ENCODE peak calls at places on chromosomes 13 and 19, in seven cellular contexts. One of them, this sample, is unnamed.

GRCh38 chr19:13057147-13057572 is 45.5 kb downstream of the LYL1 start:
- DNase-seq in cardiac fibroblast: no peak
- DNase-seq in upper lobe of right lung: no peak
- DNase-seq in CD4-positive, alpha-beta T cell: no peak
- DNase-seq in pancreas: no peak
- DNase-seq in mesothelial cell of epicardium: no peak
- DNase-seq in A549: no peak
- DNase-seq in this sample: no peak

GRCh38 chr19:46972301-46972700 is 47.3 kb upstream of the NPAS1 start:
- DNase-seq in A549: no peak
- DNase-seq in upper lobe of right lung: no peak
- DNase-seq in CD4-positive, alpha-beta T cell: no peak
- DNase-seq in mesothelial cell of epicardium: no peak
- DNase-seq in pancreas: no peak
- DNase-seq in cardiac fibroblast: peak
- DNase-seq in this sample: no peak

GRCh38 chr13:75489502-75490263 is 7.7 kb upstream of the TBC1D4 start:
- DNase-seq in A549: no peak
- DNase-seq in pancreas: no peak
- DNase-seq in CD4-positive, alpha-beta T cell: no peak
- DNase-seq in mesothelial cell of epicardium: no peak
- DNase-seq in upper lobe of right lung: peak
- DNase-seq in cardiac fibroblast: peak
- DNase-seq in this sample: no peak

GRCh38 chr13:107900775-107901174 is 314.6 kb downstream of the LIG4 start:
- DNase-seq in mesothelial cell of epicardium: no peak
- DNase-seq in pancreas: no peak
- DNase-seq in upper lobe of right lung: no peak
- DNase-seq in cardiac fibroblast: peak
- DNase-seq in A549: no peak
- DNase-seq in CD4-positive, alpha-beta T cell: no peak
- DNase-seq in this sample: no peak

GRCh38 chr13:31663880-31664585 is 75.3 kb upstream of the RXFP2 start:
- DNase-seq in mesothelial cell of epicardium: no peak
- DNase-seq in upper lobe of right lung: no peak
- DNase-seq in cardiac fibroblast: no peak
- DNase-seq in A549: no peak
- DNase-seq in pancreas: no peak
- DNase-seq in CD4-positive, alpha-beta T cell: no peak
- DNase-seq in this sample: no peak

GRCh38 chr19:6744381-6745288 is 5.2 kb downstream of the TRIP10 start:
- DNase-seq in A549: peak
- DNase-seq in mesothelial cell of epicardium: peak
- DNase-seq in CD4-positive, alpha-beta T cell: no peak
- DNase-seq in cardiac fibroblast: peak
- DNase-seq in pancreas: peak
- DNase-seq in upper lobe of right lung: peak
- DNase-seq in this sample: no peak

GRCh38 chr13:76885203-76886004 is 801 bp downstream of the KCTD12 start:
- DNase-seq in pancreas: peak
- DNase-seq in cardiac fibroblast: peak
- DNase-seq in A549: peak
- DNase-seq in CD4-positive, alpha-beta T cell: peak
- DNase-seq in mesothelial cell of epicardium: peak
- DNase-seq in upper lobe of right lung: peak
- DNase-seq in this sample: peak

GRCh38 chr13:49437705-49438104 is 6.2 kb downstream of the CAB39L start:
- DNase-seq in CD4-positive, alpha-beta T cell: no peak
- DNase-seq in upper lobe of right lung: no peak
- DNase-seq in A549: no peak
- DNase-seq in mesothelial cell of epicardium: no peak
- DNase-seq in pancreas: no peak
- DNase-seq in cardiac fibroblast: no peak
- DNase-seq in this sample: no peak

GRCh38 chr13:101919541-101920306 is 467.2 kb downstream of the ITGBL1 start:
- DNase-seq in CD4-positive, alpha-beta T cell: no peak
- DNase-seq in upper lobe of right lung: no peak
- DNase-seq in mesothelial cell of epicardium: peak
- DNase-seq in cardiac fibroblast: peak
- DNase-seq in A549: no peak
- DNase-seq in pancreas: no peak
- DNase-seq in this sample: no peak

GRCh38 chr19:50510700-50511068 is 307 bp downstream of the JOSD2 start:
- DNase-seq in upper lobe of right lung: no peak
- DNase-seq in mesothelial cell of epicardium: no peak
- DNase-seq in cardiac fibroblast: no peak
- DNase-seq in pancreas: no peak
- DNase-seq in A549: no peak
- DNase-seq in CD4-positive, alpha-beta T cell: no peak
- DNase-seq in this sample: no peak

GRCh38 chr13:67123165-67123564 is 107.0 kb downstream of the PCDH9 start:
- DNase-seq in upper lobe of right lung: no peak
- DNase-seq in cardiac fibroblast: no peak
- DNase-seq in A549: no peak
- DNase-seq in mesothelial cell of epicardium: no peak
- DNase-seq in pancreas: no peak
- DNase-seq in CD4-positive, alpha-beta T cell: no peak
- DNase-seq in this sample: no peak

GRCh38 chr19:31109626-31110025 is 239.6 kb downstream of the TSHZ3 start:
- DNase-seq in CD4-positive, alpha-beta T cell: no peak
- DNase-seq in mesothelial cell of epicardium: no peak
- DNase-seq in pancreas: no peak
- DNase-seq in cardiac fibroblast: no peak
- DNase-seq in A549: no peak
- DNase-seq in upper lobe of right lung: no peak
- DNase-seq in this sample: no peak

GRCh38 chr19:14059093-14059480 is 2.8 kb downstream of the PALM3 start:
- DNase-seq in pancreas: no peak
- DNase-seq in upper lobe of right lung: peak
- DNase-seq in A549: no peak
- DNase-seq in cardiac fibroblast: no peak
- DNase-seq in CD4-positive, alpha-beta T cell: no peak
- DNase-seq in mesothelial cell of epicardium: no peak
- DNase-seq in this sample: no peak

GRCh38 chr13:95704510-95704909 is 27.6 kb downstream of the DNAJC3 start:
- DNase-seq in pancreas: no peak
- DNase-seq in cardiac fibroblast: no peak
- DNase-seq in mesothelial cell of epicardium: no peak
- DNase-seq in CD4-positive, alpha-beta T cell: no peak
- DNase-seq in A549: peak
- DNase-seq in upper lobe of right lung: no peak
- DNase-seq in this sample: no peak

GRCh38 chr19:1510442-1510806 is 2.4 kb downstream of the ADAMTSL5 start:
- DNase-seq in upper lobe of right lung: no peak
- DNase-seq in CD4-positive, alpha-beta T cell: no peak
- DNase-seq in pancreas: peak
- DNase-seq in cardiac fibroblast: no peak
- DNase-seq in A549: no peak
- DNase-seq in mesothelial cell of epicardium: no peak
- DNase-seq in this sample: no peak

GRCh38 chr19:10173527-10173926 is 21.2 kb downstream of the DNMT1 start:
- DNase-seq in pancreas: no peak
- DNase-seq in CD4-positive, alpha-beta T cell: no peak
- DNase-seq in A549: no peak
- DNase-seq in cardiac fibroblast: peak
- DNase-seq in upper lobe of right lung: no peak
- DNase-seq in mesothelial cell of epicardium: no peak
- DNase-seq in this sample: no peak

GRCh38 chr13:48236528-48237353 is 3.7 kb downstream of the ITM2B start:
- DNase-seq in cardiac fibroblast: peak
- DNase-seq in pancreas: no peak
- DNase-seq in mesothelial cell of epicardium: no peak
- DNase-seq in upper lobe of right lung: no peak
- DNase-seq in CD4-positive, alpha-beta T cell: no peak
- DNase-seq in A549: no peak
- DNase-seq in this sample: no peak

GRCh38 chr13:98921786-98922185 is 56.1 kb downstream of the DOCK9 start:
- DNase-seq in cardiac fibroblast: no peak
- DNase-seq in upper lobe of right lung: no peak
- DNase-seq in pancreas: no peak
- DNase-seq in A549: no peak
- DNase-seq in mesothelial cell of epicardium: no peak
- DNase-seq in CD4-positive, alpha-beta T cell: no peak
- DNase-seq in this sample: no peak

GRCh38 chr19:37362733-37363132 is 8.2 kb upstream of the ZNF527 start:
- DNase-seq in cardiac fibroblast: no peak
- DNase-seq in A549: no peak
- DNase-seq in CD4-positive, alpha-beta T cell: no peak
- DNase-seq in mesothelial cell of epicardium: no peak
- DNase-seq in upper lobe of right lung: no peak
- DNase-seq in pancreas: no peak
- DNase-seq in this sample: no peak

GRCh38 chr13:51246411-51247298 is 24.5 kb downstream of the FAM124A start:
- DNase-seq in pancreas: no peak
- DNase-seq in upper lobe of right lung: no peak
- DNase-seq in mesothelial cell of epicardium: no peak
- DNase-seq in CD4-positive, alpha-beta T cell: no peak
- DNase-seq in A549: no peak
- DNase-seq in cardiac fibroblast: no peak
- DNase-seq in this sample: no peak

GRCh38 chr19:6832412-6832811 is 55.0 kb upstream of the ADGRE1 start:
- DNase-seq in mesothelial cell of epicardium: no peak
- DNase-seq in upper lobe of right lung: no peak
- DNase-seq in A549: no peak
- DNase-seq in CD4-positive, alpha-beta T cell: no peak
- DNase-seq in pancreas: no peak
- DNase-seq in cardiac fibroblast: no peak
- DNase-seq in this sample: no peak

GRCh38 chr19:21912654-21913053 is 76.7 kb upstream of the ZNF43 start:
- DNase-seq in pancreas: no peak
- DNase-seq in CD4-positive, alpha-beta T cell: no peak
- DNase-seq in cardiac fibroblast: no peak
- DNase-seq in A549: no peak
- DNase-seq in upper lobe of right lung: no peak
- DNase-seq in mesothelial cell of epicardium: no peak
- DNase-seq in this sample: no peak

GRCh38 chr13:80921556-80921955 is 580.6 kb upstream of the SPRY2 start:
- DNase-seq in cardiac fibroblast: peak
- DNase-seq in A549: no peak
- DNase-seq in pancreas: no peak
- DNase-seq in upper lobe of right lung: no peak
- DNase-seq in mesothelial cell of epicardium: no peak
- DNase-seq in CD4-positive, alpha-beta T cell: no peak
- DNase-seq in this sample: no peak

GRCh38 chr13:76879876-76880270 is 6.3 kb downstream of the KCTD12 start:
- DNase-seq in A549: no peak
- DNase-seq in cardiac fibroblast: no peak
- DNase-seq in mesothelial cell of epicardium: no peak
- DNase-seq in pancreas: no peak
- DNase-seq in upper lobe of right lung: no peak
- DNase-seq in CD4-positive, alpha-beta T cell: no peak
- DNase-seq in this sample: no peak

GRCh38 chr13:69243366-69243765 is 864.3 kb upstream of the ATXN8OS start:
- DNase-seq in CD4-positive, alpha-beta T cell: no peak
- DNase-seq in A549: no peak
- DNase-seq in upper lobe of right lung: no peak
- DNase-seq in pancreas: no peak
- DNase-seq in mesothelial cell of epicardium: no peak
- DNase-seq in cardiac fibroblast: no peak
- DNase-seq in this sample: no peak

GRCh38 chr13:66996503-66996902 is 233.6 kb downstream of the PCDH9 start:
- DNase-seq in upper lobe of right lung: no peak
- DNase-seq in pancreas: no peak
- DNase-seq in cardiac fibroblast: no peak
- DNase-seq in mesothelial cell of epicardium: no peak
- DNase-seq in CD4-positive, alpha-beta T cell: no peak
- DNase-seq in A549: no peak
- DNase-seq in this sample: no peak

GRCh38 chr13:40404407-40404806 is 262.0 kb downstream of the FOXO1 start:
- DNase-seq in CD4-positive, alpha-beta T cell: no peak
- DNase-seq in mesothelial cell of epicardium: no peak
- DNase-seq in upper lobe of right lung: no peak
- DNase-seq in pancreas: no peak
- DNase-seq in A549: no peak
- DNase-seq in cardiac fibroblast: no peak
- DNase-seq in this sample: no peak

GRCh38 chr19:2523630-2524311 is 47.8 kb downstream of the GADD45B start:
- DNase-seq in pancreas: no peak
- DNase-seq in CD4-positive, alpha-beta T cell: no peak
- DNase-seq in upper lobe of right lung: no peak
- DNase-seq in mesothelial cell of epicardium: no peak
- DNase-seq in A549: peak
- DNase-seq in cardiac fibroblast: no peak
- DNase-seq in this sample: no peak
- TF ChIP-seq CTCF in pancreas: no peak
- TF ChIP-seq CTCF in CD4-positive, alpha-beta T cell: no peak
- TF ChIP-seq CTCF in upper lobe of right lung: no peak
- TF ChIP-seq CTCF in mesothelial cell of epicardium: peak
- TF ChIP-seq CTCF in A549: no peak
- TF ChIP-seq CTCF in cardiac fibroblast: peak
- TF ChIP-seq CTCF in this sample: peak

GRCh38 chr13:24159362-24159761 is 1.2 kb upstream of the SPATA13 start:
- DNase-seq in cardiac fibroblast: no peak
- DNase-seq in mesothelial cell of epicardium: no peak
- DNase-seq in pancreas: no peak
- DNase-seq in CD4-positive, alpha-beta T cell: no peak
- DNase-seq in upper lobe of right lung: no peak
- DNase-seq in A549: no peak
- DNase-seq in this sample: no peak
- TF ChIP-seq CTCF in cardiac fibroblast: no peak
- TF ChIP-seq CTCF in mesothelial cell of epicardium: no peak
- TF ChIP-seq CTCF in pancreas: no peak
- TF ChIP-seq CTCF in CD4-positive, alpha-beta T cell: no peak
- TF ChIP-seq CTCF in upper lobe of right lung: no peak
- TF ChIP-seq CTCF in A549: no peak
- TF ChIP-seq CTCF in this sample: no peak

GRCh38 chr19:19643158-19644053 is at the start of gene GMIP:
- DNase-seq in CD4-positive, alpha-beta T cell: peak
- DNase-seq in A549: peak
- DNase-seq in pancreas: peak
- DNase-seq in cardiac fibroblast: peak
- DNase-seq in upper lobe of right lung: peak
- DNase-seq in mesothelial cell of epicardium: peak
- DNase-seq in this sample: no peak
- TF ChIP-seq CTCF in CD4-positive, alpha-beta T cell: peak
- TF ChIP-seq CTCF in A549: peak
- TF ChIP-seq CTCF in pancreas: peak
- TF ChIP-seq CTCF in cardiac fibroblast: peak
- TF ChIP-seq CTCF in upper lobe of right lung: peak
- TF ChIP-seq CTCF in mesothelial cell of epicardium: peak
- TF ChIP-seq CTCF in this sample: peak

DNA sequence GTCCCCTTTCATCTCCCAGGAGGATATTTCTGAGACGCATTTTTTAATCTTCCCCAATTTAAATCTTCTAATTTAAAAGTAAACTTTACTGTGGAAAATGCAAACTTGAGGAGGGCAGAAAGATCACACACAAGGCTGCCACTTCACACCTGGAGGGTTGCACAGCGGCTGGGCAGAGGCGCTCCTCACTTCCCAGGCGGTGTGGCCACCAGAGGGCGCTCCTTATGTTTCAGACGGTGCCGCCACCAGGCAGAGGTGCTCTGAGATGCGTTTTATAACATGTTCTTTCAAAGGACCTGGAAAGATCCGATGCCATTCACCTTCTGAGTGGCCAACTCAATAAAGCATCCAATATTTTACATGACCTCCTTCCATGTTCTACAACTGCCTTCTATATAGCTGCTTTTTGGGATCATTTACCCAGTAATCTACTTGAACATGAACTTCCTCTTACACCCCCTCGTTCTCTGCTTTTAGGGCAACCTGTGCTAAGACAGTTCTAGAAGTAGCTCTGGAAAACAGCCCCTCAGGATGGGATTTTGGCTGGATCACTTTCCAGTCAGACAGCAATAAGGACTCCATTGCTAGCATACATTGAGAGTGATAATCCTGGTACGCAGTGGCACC is 14.8 kb upstream of the MTUS2 start:
- DNase-seq in pancreas: no peak
- DNase-seq in CD4-positive, alpha-beta T cell: no peak
- DNase-seq in mesothelial cell of epicardium: no peak
- DNase-seq in cardiac fibroblast: peak
- DNase-seq in upper lobe of right lung: no peak
- DNase-seq in A549: no peak
- DNase-seq in this sample: no peak
- TF ChIP-seq CTCF in pancreas: no peak
- TF ChIP-seq CTCF in CD4-positive, alpha-beta T cell: peak
- TF ChIP-seq CTCF in mesothelial cell of epicardium: peak
- TF ChIP-seq CTCF in cardiac fibroblast: peak
- TF ChIP-seq CTCF in upper lobe of right lung: peak
- TF ChIP-seq CTCF in A549: peak
- TF ChIP-seq CTCF in this sample: peak

This sample was measured in chondrocyte.